ENCODE peak calls at places on chromosome 2, in eight cellular contexts. L is MCF 10A, J is nephron progenitor cell, S is T follicular helper cell, A is PC-3, P is HuH-7, D is EL, N is tibial artery. R is an unnamed sample.
A peak's percentile ranks its signal among the peaks of the same experiment; 100 is the strongest.

GRCh38 chr2:128202791-128203190 is 111.8 kb downstream of the UGGT1 start:
- DNase-seq in L (no peak), J (no peak), S (no peak), A (peak; percentile 6), P (no peak), D (no peak), N (no peak), R (no peak)

GRCh38 chr2:167190053-167190452 is 301.8 kb downstream of the XIRP2 start:
- DNase-seq in L (peak; percentile 91), J (no peak), S (no peak), A (peak; percentile 53), P (no peak), D (peak; percentile 80), N (peak; percentile 69), R (no peak)

GRCh38 chr2:24515841-24516240 is 24.8 kb downstream of the NCOA1 start:
- DNase-seq in L (no peak), J (no peak), S (no peak), A (peak; percentile 31), P (no peak), D (no peak), N (no peak), R (no peak)

GRCh38 chr2:145984541-145984940 is 1464.6 kb upstream of the ZEB2 start:
- DNase-seq in L (peak; percentile 85), J (no peak), S (no peak), A (peak; percentile 97), P (no peak), D (peak; percentile 60), N (no peak), R (no peak)

GRCh38 chr2:178306351-178307073 is 112.2 kb downstream of the OSBPL6 start:
- DNase-seq in L (peak; percentile 70), J (peak; percentile 60), S (no peak), A (peak; percentile 67), P (peak; percentile 22), D (peak; percentile 38), N (no peak), R (peak; percentile 64)

GRCh38 chr2:1518891-1519530 is 105.7 kb downstream of the TPO start:
- DNase-seq in L (peak; percentile 8), J (no peak), S (no peak), A (peak; percentile 44), P (no peak), D (peak; percentile 20), N (no peak), R (no peak)

GRCh38 chr2:23363268-23363667 is 21.7 kb upstream of the KLHL29 start:
- DNase-seq in L (no peak), J (no peak), S (no peak), A (no peak), P (no peak), D (no peak), N (no peak), R (no peak)

GRCh38 chr2:26011990-26012856 is 21.7 kb upstream of the RAB10 start:
- DNase-seq in L (no peak), J (no peak), S (no peak), A (peak; percentile 97), P (no peak), D (peak; percentile 72), N (no peak), R (peak; percentile 77)

GRCh38 chr2:97848347-97848746 is 135.0 kb downstream of the ZAP70 start:
- DNase-seq in L (no peak), J (no peak), S (no peak), A (no peak), P (no peak), D (no peak), N (no peak), R (no peak)

GRCh38 chr2:176827269-176827668 is 385.3 kb upstream of the HNRNPA3 start:
- DNase-seq in L (no peak), J (no peak), S (no peak), A (no peak), P (no peak), D (no peak), N (no peak), R (no peak)

GRCh38 chr2:161625314-161625919 is 1.2 kb downstream of the SLC4A10 start:
- DNase-seq in L (no peak), J (peak; percentile 46), S (no peak), A (no peak), P (no peak), D (no peak), N (no peak), R (no peak)

GRCh38 chr2:188808921-188809320 is 165.3 kb upstream of the COL3A1 start:
- DNase-seq in L (no peak), J (no peak), S (no peak), A (no peak), P (no peak), D (peak; percentile 91), N (no peak), R (no peak)

GRCh38 chr2:219643084-219643473 is 15.6 kb downstream of the SLC4A3 start:
- DNase-seq in L (no peak), J (no peak), S (no peak), A (no peak), P (no peak), D (no peak), N (no peak), R (no peak)

GRCh38 chr2:28697602-28698149 is 54.0 kb upstream of the PPP1CB start:
- DNase-seq in L (no peak), J (no peak), S (no peak), A (no peak), P (no peak), D (no peak), N (no peak), R (no peak)

GRCh38 chr2:150081775-150082517 is 405.5 kb downstream of the RND3 start:
- DNase-seq in L (no peak), J (no peak), S (no peak), A (no peak), P (no peak), D (no peak), N (no peak), R (no peak)

GRCh38 chr2:201883559-201883958 is 77.2 kb downstream of the CDK15 start:
- DNase-seq in L (no peak), J (no peak), S (no peak), A (no peak), P (no peak), D (no peak), N (peak; percentile 70), R (no peak)

GRCh38 chr2:200600549-200601212 is 14.9 kb downstream of the AOX1 start:
- DNase-seq in L (no peak), J (no peak), S (no peak), A (peak; percentile 64), P (no peak), D (peak; percentile 79), N (no peak), R (no peak)

GRCh38 chr2:223896751-223897320 is 48.3 kb downstream of the WDFY1 start:
- DNase-seq in L (peak; percentile 16), J (no peak), S (no peak), A (no peak), P (no peak), D (peak; percentile 43), N (no peak), R (no peak)

GRCh38 chr2:230144348-230144747 is 75.4 kb downstream of the SP110 start:
- DNase-seq in L (no peak), J (no peak), S (no peak), A (no peak), P (no peak), D (no peak), N (no peak), R (no peak)

GRCh38 chr2:197092431-197092830 is 165.9 kb upstream of the PGAP1 start:
- DNase-seq in L (no peak), J (no peak), S (no peak), A (no peak), P (no peak), D (peak; percentile 66), N (no peak), R (no peak)

GRCh38 chr2:172464340-172465129 is 37.1 kb downstream of the ITGA6 start:
- DNase-seq in L (peak; percentile 71), J (no peak), S (no peak), A (peak; percentile 79), P (no peak), D (no peak), N (no peak), R (no peak)

GRCh38 chr2:14815201-14815600 is 182.7 kb downstream of the LRATD1 start:
- DNase-seq in L (no peak), J (no peak), S (no peak), A (no peak), P (no peak), D (no peak), N (no peak), R (no peak)

R was measured in DMS153.